ENCODE peak calls at places on chromosome 3, in five cellular contexts. G is midbrain; I is GM12865; W is activated CD8-positive, alpha-beta memory T cell treated with anti-CD3 and anti-CD28 coated beads for 48 hours; T is stimulated activated CD4-positive, alpha-beta T cell treated with anti-CD3 and anti-CD28 coated beads, Interleukin-15, amount 100 ng/mL, for 1 hour. J is an unnamed sample.
A peak's percentile ranks its signal among the peaks of the same experiment; 100 is the strongest.

GRCh38 chr3:117920240-117920923 is 1114.3 kb downstream of the IGSF11 start:
- DNase-seq in G (peak; percentile 42), I (no peak), W (no peak), T (no peak), J (no peak)

GRCh38 chr3:69323941-69324340 is 61.9 kb downstream of the FRMD4B start:
- DNase-seq in G (no peak), I (no peak), W (no peak), T (no peak), J (no peak)

GRCh38 chr3:106534206-106534605 is 665.4 kb upstream of the CBLB start:
- DNase-seq in G (no peak), I (peak; percentile 5), W (peak; percentile 10), T (no peak), J (peak; percentile 81)

GRCh38 chr3:161148832-161149475 is 43.8 kb upstream of the B3GALNT1 start:
- DNase-seq in G (no peak), I (no peak), W (no peak), T (no peak), J (no peak)

GRCh38 chr3:172148269-172148668 is 108.9 kb downstream of the FNDC3B start:
- DNase-seq in G (no peak), I (peak; percentile 27), W (no peak), T (no peak), J (no peak)

GRCh38 chr3:106711650-106712049 is 665.6 kb upstream of the CCDC54 start:
- DNase-seq in G (no peak), I (no peak), W (no peak), T (no peak), J (no peak)

GRCh38 chr3:50737511-50738251 is 63.0 kb downstream of the DOCK3 start:
- DNase-seq in G (no peak), I (no peak), W (no peak), T (no peak), J (no peak)

GRCh38 chr3:112531358-112531781 is 30.4 kb downstream of the ATG3 start:
- DNase-seq in G (peak; percentile 44), I (peak; percentile 51), W (no peak), T (no peak), J (no peak)

GRCh38 chr3:164222200-164222599 is 856.1 kb downstream of the SI start:
- DNase-seq in G (no peak), I (no peak), W (no peak), T (no peak), J (no peak)

GRCh38 chr3:30401971-30402370 is 204.4 kb upstream of the TGFBR2 start:
- DNase-seq in G (no peak), I (no peak), W (no peak), T (no peak), J (no peak)

GRCh38 chr3:106139834-106140233 is 271.0 kb upstream of the CBLB start:
- DNase-seq in G (no peak), I (no peak), W (no peak), T (no peak), J (no peak)

GRCh38 chr3:111070772-111071256 is 802 bp upstream of the NECTIN3 start:
- DNase-seq in G (peak; percentile 74), I (no peak), W (peak; percentile 7), T (peak; percentile 5), J (peak; percentile 49)

GRCh38 chr3:141385386-141386079 is 17.2 kb downstream of the ZBTB38 start:
- DNase-seq in G (no peak), I (peak; percentile 58), W (no peak), T (no peak), J (no peak)

GRCh38 chr3:184132947-184133346 is 2.2 kb upstream of the EIF2B5 start:
- DNase-seq in G (no peak), I (no peak), W (no peak), T (no peak), J (no peak)

GRCh38 chr3:116443096-116443793 is 2.0 kb downstream of the LSAMP start:
- DNase-seq in G (peak; percentile 37), I (no peak), W (no peak), T (no peak), J (no peak)